ENCODE peak calls at places on chromosomes 2 and 18, in seven cellular contexts. One of them, this sample, is unnamed.

GRCh38 chr2:133418671-133419070 is 149.6 kb downstream of the NCKAP5 start:
- DNase-seq in A549: no peak
- DNase-seq in HepG2: no peak
- DNase-seq in SK-N-SH: no peak
- DNase-seq in GM12878: no peak
- DNase-seq in K562: no peak
- DNase-seq in IMR-90: no peak
- DNase-seq in this sample: no peak

GRCh38 chr2:26144953-26145680 is 27.8 kb upstream of the GAREM2 start:
- DNase-seq in SK-N-SH: peak
- DNase-seq in IMR-90: peak
- DNase-seq in GM12878: peak
- DNase-seq in A549: peak
- DNase-seq in HepG2: peak
- DNase-seq in K562: peak
- DNase-seq in this sample: peak

GRCh38 chr2:86301711-86302202 is 35.7 kb downstream of the REEP1 start:
- DNase-seq in HepG2: no peak
- DNase-seq in K562: no peak
- DNase-seq in SK-N-SH: no peak
- DNase-seq in IMR-90: no peak
- DNase-seq in GM12878: no peak
- DNase-seq in A549: no peak
- DNase-seq in this sample: no peak

GRCh38 chr2:207188601-207189000 is 22.9 kb upstream of the KLF7 start:
- DNase-seq in IMR-90: peak
- DNase-seq in HepG2: no peak
- DNase-seq in GM12878: no peak
- DNase-seq in A549: peak
- DNase-seq in SK-N-SH: no peak
- DNase-seq in K562: no peak
- DNase-seq in this sample: no peak

GRCh38 chr2:37768491-37768925 is 97.1 kb upstream of the CDC42EP3 start:
- DNase-seq in GM12878: no peak
- DNase-seq in HepG2: peak
- DNase-seq in IMR-90: peak
- DNase-seq in SK-N-SH: peak
- DNase-seq in A549: peak
- DNase-seq in K562: no peak
- DNase-seq in this sample: no peak

GRCh38 chr18:77635441-77635840 is 385.8 kb downstream of the GALR1 start:
- DNase-seq in GM12878: no peak
- DNase-seq in HepG2: no peak
- DNase-seq in SK-N-SH: no peak
- DNase-seq in IMR-90: no peak
- DNase-seq in A549: no peak
- DNase-seq in K562: no peak
- DNase-seq in this sample: no peak

GRCh38 chr2:202599105-202599504 is 35.7 kb upstream of the FAM117B start:
- DNase-seq in A549: no peak
- DNase-seq in HepG2: no peak
- DNase-seq in IMR-90: no peak
- DNase-seq in SK-N-SH: no peak
- DNase-seq in GM12878: no peak
- DNase-seq in K562: no peak
- DNase-seq in this sample: no peak

GRCh38 chr2:55019547-55020258 is 30.5 kb downstream of the RTN4 start:
- DNase-seq in IMR-90: no peak
- DNase-seq in SK-N-SH: no peak
- DNase-seq in K562: no peak
- DNase-seq in GM12878: no peak
- DNase-seq in HepG2: no peak
- DNase-seq in A549: no peak
- DNase-seq in this sample: no peak

GRCh38 chr2:175690113-175690716 is 311.9 kb downstream of the LNPK start:
- DNase-seq in SK-N-SH: peak
- DNase-seq in GM12878: peak
- DNase-seq in HepG2: peak
- DNase-seq in IMR-90: peak
- DNase-seq in K562: peak
- DNase-seq in A549: peak
- DNase-seq in this sample: no peak

GRCh38 chr2:20603791-20604190 is 47.1 kb downstream of the HS1BP3 start:
- DNase-seq in GM12878: no peak
- DNase-seq in HepG2: no peak
- DNase-seq in K562: no peak
- DNase-seq in SK-N-SH: no peak
- DNase-seq in A549: no peak
- DNase-seq in IMR-90: no peak
- DNase-seq in this sample: no peak

GRCh38 chr2:112547333-112547732 is 5.1 kb downstream of the POLR1B start:
- DNase-seq in A549: peak
- DNase-seq in SK-N-SH: no peak
- DNase-seq in HepG2: peak
- DNase-seq in GM12878: no peak
- DNase-seq in IMR-90: peak
- DNase-seq in K562: no peak
- DNase-seq in this sample: no peak

GRCh38 chr18:370753-371615 is 103.1 kb upstream of the THOC1 start:
- DNase-seq in SK-N-SH: peak
- DNase-seq in GM12878: no peak
- DNase-seq in HepG2: no peak
- DNase-seq in K562: no peak
- DNase-seq in IMR-90: no peak
- DNase-seq in A549: no peak
- DNase-seq in this sample: no peak

GRCh38 chr18:34223164-34223892 is 1.4 kb downstream of the NOL4 start:
- DNase-seq in IMR-90: no peak
- DNase-seq in GM12878: no peak
- DNase-seq in HepG2: no peak
- DNase-seq in K562: no peak
- DNase-seq in SK-N-SH: peak
- DNase-seq in A549: peak
- DNase-seq in this sample: no peak

GRCh38 chr2:221203138-221203537 is 369.0 kb downstream of the EPHA4 start:
- DNase-seq in GM12878: peak
- DNase-seq in IMR-90: no peak
- DNase-seq in K562: no peak
- DNase-seq in A549: no peak
- DNase-seq in HepG2: no peak
- DNase-seq in SK-N-SH: no peak
- DNase-seq in this sample: no peak
- TF ChIP-seq RFX5 in GM12878: no peak
- TF ChIP-seq RFX5 in IMR-90: no peak
- TF ChIP-seq RFX5 in K562: no peak
- TF ChIP-seq RFX5 in A549: no peak
- TF ChIP-seq RFX5 in HepG2: no peak
- TF ChIP-seq RFX5 in SK-N-SH: no peak
- TF ChIP-seq RFX5 in this sample: no peak

DNA sequence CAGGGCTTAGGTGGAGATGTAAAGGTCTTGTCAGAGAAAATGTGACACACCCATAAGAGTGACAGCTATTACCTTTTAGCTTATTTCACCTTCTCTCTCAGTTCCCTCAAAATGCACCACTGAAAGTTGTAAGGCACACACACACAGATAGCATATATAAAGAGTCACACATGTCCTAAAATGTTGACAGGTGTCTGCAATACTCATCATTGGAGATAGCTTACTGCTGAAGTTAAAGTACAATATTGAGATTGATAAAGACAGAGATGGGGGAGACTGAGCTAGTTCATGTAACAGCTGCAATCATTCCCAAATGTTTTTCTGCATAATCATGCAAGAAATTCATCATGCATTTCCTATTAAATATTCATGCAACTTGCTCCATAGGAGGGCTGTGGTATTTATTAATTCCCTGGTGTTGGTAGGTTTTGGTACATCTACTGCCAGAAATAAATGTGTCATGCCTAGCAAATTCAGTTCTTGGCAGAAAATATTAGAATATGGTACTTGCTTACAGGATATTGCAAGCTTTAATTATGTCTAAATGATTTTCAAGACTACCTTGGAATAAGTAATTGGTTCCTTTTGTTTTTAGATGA is 118.8 kb upstream of the RBMS1 start:
- DNase-seq in GM12878: no peak
- DNase-seq in SK-N-SH: no peak
- DNase-seq in A549: no peak
- DNase-seq in K562: no peak
- DNase-seq in IMR-90: peak
- DNase-seq in HepG2: no peak
- DNase-seq in this sample: no peak
- TF ChIP-seq RFX5 in GM12878: no peak
- TF ChIP-seq RFX5 in SK-N-SH: no peak
- TF ChIP-seq RFX5 in A549: no peak
- TF ChIP-seq RFX5 in K562: no peak
- TF ChIP-seq RFX5 in IMR-90: no peak
- TF ChIP-seq RFX5 in HepG2: no peak
- TF ChIP-seq RFX5 in this sample: no peak

DNA sequence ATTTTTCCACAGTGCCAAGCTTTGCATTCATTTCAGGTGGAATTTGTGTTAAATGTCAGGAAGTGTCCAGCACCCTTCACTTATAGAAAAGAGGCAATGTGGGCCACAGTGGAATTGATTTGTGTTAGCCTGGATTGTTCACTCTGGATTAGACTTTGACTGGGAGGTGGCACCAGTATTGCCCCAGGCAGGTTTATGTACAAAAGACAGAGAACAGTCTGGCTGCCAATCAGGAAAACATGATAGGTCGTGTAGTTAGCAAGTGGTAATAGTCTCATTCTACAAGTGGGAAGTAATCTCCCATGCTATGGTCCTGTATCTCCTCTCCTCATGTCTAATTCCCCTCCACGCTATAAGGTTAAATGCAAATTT is 45.6 kb downstream of the RAB27B start:
- DNase-seq in A549: no peak
- DNase-seq in IMR-90: no peak
- DNase-seq in GM12878: no peak
- DNase-seq in HepG2: no peak
- DNase-seq in SK-N-SH: no peak
- DNase-seq in K562: no peak
- DNase-seq in this sample: no peak
- TF ChIP-seq RFX5 in A549: no peak
- TF ChIP-seq RFX5 in IMR-90: no peak
- TF ChIP-seq RFX5 in GM12878: no peak
- TF ChIP-seq RFX5 in HepG2: no peak
- TF ChIP-seq RFX5 in SK-N-SH: no peak
- TF ChIP-seq RFX5 in K562: no peak
- TF ChIP-seq RFX5 in this sample: no peak

DNA sequence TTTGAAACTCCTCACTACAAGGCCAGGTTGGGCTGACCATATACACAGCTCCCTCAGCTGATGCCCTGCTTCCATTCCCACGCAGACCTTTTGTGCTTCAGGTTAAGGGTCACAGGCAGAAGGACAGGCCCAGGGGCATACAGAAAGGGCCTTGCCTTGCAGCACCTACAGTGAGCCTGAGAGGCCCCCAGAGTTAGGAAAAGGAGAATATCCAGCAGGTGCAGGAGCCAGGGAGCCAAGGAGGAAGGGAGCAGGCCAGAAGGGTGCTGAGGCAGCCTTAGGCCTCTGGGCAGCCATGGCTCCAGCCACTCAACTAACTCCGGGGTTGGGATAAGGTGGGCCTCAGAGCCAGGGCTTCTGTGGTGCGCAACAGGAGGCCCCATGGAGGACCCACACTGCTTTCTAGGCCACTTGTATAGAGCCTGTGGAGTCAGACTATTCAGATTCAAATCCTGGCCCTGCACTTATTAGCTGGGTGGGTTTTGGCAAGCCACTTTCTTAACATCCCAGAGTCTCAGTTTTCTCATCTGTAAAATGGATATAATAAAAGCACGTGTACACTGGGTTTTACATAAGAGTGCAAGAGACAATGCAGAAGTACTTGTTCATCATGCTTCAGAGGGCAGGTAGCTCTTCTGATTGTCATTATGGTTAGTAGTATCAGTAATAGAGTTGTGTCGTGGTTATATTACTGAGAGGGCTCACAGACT is 214.6 kb upstream of the HAAO start:
- DNase-seq in A549: no peak
- DNase-seq in HepG2: no peak
- DNase-seq in IMR-90: no peak
- DNase-seq in SK-N-SH: no peak
- DNase-seq in GM12878: no peak
- DNase-seq in K562: no peak
- DNase-seq in this sample: no peak
- TF ChIP-seq RFX5 in A549: no peak
- TF ChIP-seq RFX5 in HepG2: no peak
- TF ChIP-seq RFX5 in IMR-90: no peak
- TF ChIP-seq RFX5 in SK-N-SH: no peak
- TF ChIP-seq RFX5 in GM12878: no peak
- TF ChIP-seq RFX5 in K562: no peak
- TF ChIP-seq RFX5 in this sample: no peak

GRCh38 chr18:13036622-13037320 is 45.6 kb downstream of the CEP192 start:
- DNase-seq in SK-N-SH: no peak
- DNase-seq in IMR-90: peak
- DNase-seq in HepG2: no peak
- DNase-seq in GM12878: no peak
- DNase-seq in K562: no peak
- DNase-seq in A549: no peak
- DNase-seq in this sample: no peak
- TF ChIP-seq RFX5 in SK-N-SH: no peak
- TF ChIP-seq RFX5 in IMR-90: no peak
- TF ChIP-seq RFX5 in HepG2: no peak
- TF ChIP-seq RFX5 in GM12878: no peak
- TF ChIP-seq RFX5 in K562: no peak
- TF ChIP-seq RFX5 in A549: no peak
- TF ChIP-seq RFX5 in this sample: no peak

DNA sequence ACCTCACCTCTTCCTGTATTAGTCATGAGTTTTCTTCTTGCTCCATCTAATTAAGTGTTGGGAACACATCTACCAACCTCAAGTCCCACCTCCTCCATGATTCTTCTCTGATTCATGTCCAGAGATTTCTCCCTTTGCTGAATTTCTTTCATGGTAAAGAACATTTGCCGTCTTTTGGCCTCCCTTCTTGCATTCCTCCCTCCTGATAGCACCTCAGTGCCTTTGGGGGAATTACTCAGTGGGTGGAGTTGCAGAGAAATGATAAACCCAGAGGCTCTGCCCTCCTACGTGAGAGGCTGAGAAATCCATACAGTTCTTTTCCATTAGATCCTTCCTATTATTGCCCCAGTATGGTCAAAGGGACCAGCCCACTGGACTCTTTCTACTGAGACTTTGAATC is 651.9 kb downstream of the SLC4A3 start:
- DNase-seq in GM12878: no peak
- DNase-seq in IMR-90: peak
- DNase-seq in K562: no peak
- DNase-seq in HepG2: no peak
- DNase-seq in A549: peak
- DNase-seq in SK-N-SH: no peak
- DNase-seq in this sample: no peak
- TF ChIP-seq RFX5 in GM12878: no peak
- TF ChIP-seq RFX5 in IMR-90: no peak
- TF ChIP-seq RFX5 in K562: no peak
- TF ChIP-seq RFX5 in HepG2: no peak
- TF ChIP-seq RFX5 in A549: no peak
- TF ChIP-seq RFX5 in SK-N-SH: no peak
- TF ChIP-seq RFX5 in this sample: no peak

This sample was measured in H1.